ENCODE peak calls at places on chromosomes 16 and 17, in ten cellular contexts. U, Q, L, O, Y, P, F, X, Z and N are unnamed samples.

GRCh38 chr16:82530883-82531282 is 95.9 kb upstream of the CDH13 start:
- DNase-seq in U (no peak), Q (no peak), L (no peak), O (no peak), Y (no peak), P (no peak), F (no peak), X (no peak), Z (no peak), N (no peak)

GRCh38 chr17:49694847-49695697 is 12.7 kb downstream of the SLC35B1 start:
- DNase-seq in U (peak; percentile 28), Q (peak; percentile 53), L (peak; percentile 76), O (no peak), Y (peak; percentile 67), P (peak; percentile 47), F (peak; percentile 31), X (peak; percentile 93), Z (peak; percentile 74), N (peak; percentile 52)

GRCh38 chr17:35795007-35795870 is at the start of gene MMP28:
- DNase-seq in U (peak; percentile 36), Q (peak; percentile 33), L (peak; percentile 51), O (no peak), Y (peak; percentile 59), P (no peak), F (no peak), X (peak; percentile 85), Z (peak; percentile 86), N (peak; percentile 45)

GRCh38 chr16:53999841-54000240 is 286.7 kb downstream of the IRX3 start:
- DNase-seq in U (no peak), Q (no peak), L (no peak), O (no peak), Y (no peak), P (no peak), F (peak; percentile 47), X (no peak), Z (no peak), N (no peak)

GRCh38 chr17:71963341-71963740 is 157.5 kb upstream of the SOX9 start:
- DNase-seq in U (no peak), Q (no peak), L (no peak), O (no peak), Y (no peak), P (no peak), F (no peak), X (no peak), Z (no peak), N (no peak)

GRCh38 chr17:28950017-28950751 is 1.1 kb downstream of the PHF12 start:
- DNase-seq in U (peak; percentile 58), Q (no peak), L (peak; percentile 55), O (peak; percentile 55), Y (peak; percentile 64), P (no peak), F (peak; percentile 54), X (peak; percentile 90), Z (peak; percentile 67), N (peak; percentile 46)

GRCh38 chr16:49921791-49922456 is 66.0 kb upstream of the ZNF423 start:
- DNase-seq in U (peak; percentile 26), Q (peak; percentile 79), L (peak; percentile 27), O (peak; percentile 95), Y (peak; percentile 65), P (peak; percentile 3), F (peak; percentile 76), X (peak; percentile 91), Z (peak; percentile 82), N (peak; percentile 87)

GRCh38 chr17:56203430-56203829 is 50.2 kb downstream of the ANKFN1 start:
- DNase-seq in U (peak; percentile 2), Q (peak; percentile 37), L (no peak), O (no peak), Y (no peak), P (no peak), F (peak; percentile 19), X (no peak), Z (no peak), N (peak; percentile 25)

GRCh38 chr16:53864819-53865491 is 161.0 kb downstream of the FTO start:
- DNase-seq in U (peak; percentile 8), Q (no peak), L (no peak), O (no peak), Y (no peak), P (no peak), F (no peak), X (no peak), Z (no peak), N (no peak)

GRCh38 chr17:82613283-82614094 is 34.8 kb downstream of the WDR45B start:
- DNase-seq in U (no peak), Q (no peak), L (no peak), O (no peak), Y (peak; percentile 74), P (no peak), F (no peak), X (no peak), Z (no peak), N (no peak)